ENCODE peak calls at places on chromosomes 2 and 18, in nine cellular contexts. E is fibroblast of pulmonary artery, S is AG09309, A is Peyer's patch, Z is mammary epithelial cell, P is kidney epithelial cell, I is neural crest cell, L is GM12865, K is transverse colon. C is an unnamed sample.

GRCh38 chr2:149527998-149528775 is 59.4 kb downstream of the MMADHC start:
- DNase-seq in E (no peak), S (no peak), A (no peak), Z (no peak), P (no peak), I (no peak), L (no peak), K (no peak), C (no peak)

GRCh38 chr2:67825476-67825875 is 237.3 kb downstream of the C1D start:
- DNase-seq in E (peak), S (peak), A (no peak), Z (peak), P (no peak), I (no peak), L (no peak), K (no peak), C (no peak)

GRCh38 chr2:167345559-167345958 is 457.3 kb downstream of the XIRP2 start:
- DNase-seq in E (no peak), S (no peak), A (no peak), Z (no peak), P (peak), I (no peak), L (no peak), K (no peak), C (peak)

GRCh38 chr2:202963712-202964111 is 51.0 kb upstream of the NBEAL1 start:
- DNase-seq in E (no peak), S (no peak), A (no peak), Z (no peak), P (no peak), I (no peak), L (no peak), K (no peak), C (no peak)

GRCh38 chr2:179686718-179687342 is 174.6 kb downstream of the ZNF385B start:
- DNase-seq in E (no peak), S (no peak), A (no peak), Z (no peak), P (no peak), I (no peak), L (no peak), K (no peak), C (no peak)

GRCh38 chr18:31675404-31675803 is 9.0 kb downstream of the B4GALT6 start:
- DNase-seq in E (no peak), S (no peak), A (no peak), Z (no peak), P (no peak), I (no peak), L (no peak), K (no peak), C (no peak)

GRCh38 chr18:42445359-42445758 is 490.3 kb downstream of the PIK3C3 start:
- DNase-seq in E (no peak), S (no peak), A (no peak), Z (no peak), P (no peak), I (no peak), L (no peak), K (no peak), C (no peak)

GRCh38 chr2:222701709-222702108 is 30.3 kb downstream of the MOGAT1 start:
- DNase-seq in E (no peak), S (no peak), A (no peak), Z (no peak), P (no peak), I (no peak), L (no peak), K (no peak), C (no peak)

GRCh38 chr2:7867858-7868257 is 814.0 kb upstream of the ID2 start:
- DNase-seq in E (no peak), S (no peak), A (no peak), Z (no peak), P (no peak), I (no peak), L (peak), K (no peak), C (no peak)

GRCh38 chr2:10390369-10390801 is 57.7 kb downstream of the ODC1 start:
- DNase-seq in E (no peak), S (no peak), A (no peak), Z (no peak), P (no peak), I (no peak), L (no peak), K (no peak), C (no peak)

GRCh38 chr2:46277470-46278190 is 19.6 kb upstream of the EPAS1 start:
- DNase-seq in E (no peak), S (no peak), A (no peak), Z (peak), P (no peak), I (no peak), L (no peak), K (no peak), C (no peak)

GRCh38 chr2:26519396-26519991 is 41.6 kb upstream of the OTOF start:
- DNase-seq in E (no peak), S (no peak), A (no peak), Z (no peak), P (no peak), I (no peak), L (no peak), K (no peak), C (no peak)

GRCh38 chr2:172095146-172095904 is 7.4 kb downstream of the DLX2 start:
- DNase-seq in E (peak), S (peak), A (peak), Z (peak), P (no peak), I (peak), L (peak), K (peak), C (no peak)

GRCh38 chr2:196249860-196250259 is 78.5 kb upstream of the STK17B start:
- DNase-seq in E (no peak), S (no peak), A (no peak), Z (no peak), P (no peak), I (no peak), L (peak), K (peak), C (no peak)

GRCh38 chr2:144470334-144470733 is 49.6 kb downstream of the ZEB2 start:
- DNase-seq in E (no peak), S (no peak), A (no peak), Z (no peak), P (no peak), I (no peak), L (no peak), K (no peak), C (no peak)

GRCh38 chr2:239380831-239381708 is 19.8 kb downstream of the HDAC4 start:
- DNase-seq in E (no peak), S (no peak), A (peak), Z (no peak), P (no peak), I (no peak), L (peak), K (peak), C (no peak)

GRCh38 chr2:139990646-139991335 is 1210.6 kb upstream of the NXPH2 start:
- DNase-seq in E (no peak), S (no peak), A (no peak), Z (no peak), P (no peak), I (no peak), L (no peak), K (no peak), C (no peak)

GRCh38 chr18:55096261-55097026 is 137.2 kb upstream of the CCDC68 start:
- DNase-seq in E (peak), S (peak), A (peak), Z (peak), P (no peak), I (no peak), L (peak), K (peak), C (no peak)

GRCh38 chr2:238581126-238581525 is 154.4 kb downstream of the ASB1 start:
- DNase-seq in E (no peak), S (peak), A (peak), Z (no peak), P (no peak), I (no peak), L (no peak), K (no peak), C (no peak)

GRCh38 chr18:80159713-80160636 is 50.9 kb downstream of the ADNP2 start:
- DNase-seq in E (peak), S (no peak), A (no peak), Z (no peak), P (no peak), I (no peak), L (peak), K (no peak), C (no peak)

GRCh38 chr18:80157708-80158343 is 48.8 kb downstream of the ADNP2 start:
- DNase-seq in E (peak), S (no peak), A (peak), Z (peak), P (peak), I (peak), L (peak), K (peak), C (no peak)

GRCh38 chr18:80158365-80158764 is 49.3 kb downstream of the ADNP2 start:
- DNase-seq in E (no peak), S (no peak), A (no peak), Z (no peak), P (no peak), I (no peak), L (no peak), K (no peak), C (no peak)

GRCh38 chr18:80149667-80150066 is 40.6 kb downstream of the ADNP2 start:
- DNase-seq in E (no peak), S (no peak), A (no peak), Z (no peak), P (no peak), I (no peak), L (no peak), K (no peak), C (no peak)

DNA sequence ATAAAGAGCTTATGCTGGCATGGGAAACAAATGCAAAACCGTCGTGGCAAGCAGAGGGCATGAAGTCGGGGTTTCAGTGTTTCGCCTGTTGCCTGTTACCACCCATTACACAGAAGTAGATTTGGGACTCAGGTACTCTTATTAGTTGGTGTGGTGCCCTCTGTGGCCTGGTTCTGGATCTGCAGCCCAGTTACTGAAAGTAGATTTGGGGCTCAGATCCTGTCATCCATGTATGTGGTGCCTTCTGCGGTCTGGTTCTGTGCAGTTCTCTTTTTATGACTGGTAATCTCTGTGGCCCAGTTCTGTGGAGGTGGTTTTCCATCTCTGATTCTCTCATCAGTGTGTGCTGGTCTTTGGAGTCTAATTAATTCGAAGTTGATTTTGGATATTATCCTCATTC is 45.2 kb downstream of the ADNP2 start:
- DNase-seq in E (peak), S (no peak), A (no peak), Z (no peak), P (no peak), I (no peak), L (peak), K (no peak), C (no peak)
- TF ChIP-seq CTCF in E (peak), S (peak), A (peak), Z (peak), P (peak), I (peak), L (peak), K (peak), C (peak)

GRCh38 chr2:132420776-132421175 is 4.2 kb downstream of the GPR39 start:
- DNase-seq in E (no peak), S (no peak), A (no peak), Z (peak), P (no peak), I (no peak), L (no peak), K (no peak), C (no peak)

GRCh38 chr2:132417430-132418035 is 928 bp downstream of the GPR39 start:
- DNase-seq in E (no peak), S (no peak), A (no peak), Z (no peak), P (no peak), I (no peak), L (no peak), K (peak), C (no peak)

GRCh38 chr2:132416996-132417395 is 391 bp downstream of the GPR39 start:
- DNase-seq in E (no peak), S (no peak), A (no peak), Z (no peak), P (no peak), I (no peak), L (no peak), K (peak), C (no peak)

GRCh38 chr2:132424526-132425121 is 8.0 kb downstream of the GPR39 start:
- DNase-seq in E (peak), S (no peak), A (no peak), Z (peak), P (no peak), I (no peak), L (no peak), K (no peak), C (peak)

GRCh38 chr2:132421198-132421780 is 4.7 kb downstream of the GPR39 start:
- DNase-seq in E (no peak), S (no peak), A (no peak), Z (peak), P (no peak), I (no peak), L (no peak), K (no peak), C (no peak)
- TF ChIP-seq CTCF in E (peak), S (peak), A (no peak), Z (no peak), P (no peak), I (no peak), L (no peak), K (no peak), C (peak)

DNA sequence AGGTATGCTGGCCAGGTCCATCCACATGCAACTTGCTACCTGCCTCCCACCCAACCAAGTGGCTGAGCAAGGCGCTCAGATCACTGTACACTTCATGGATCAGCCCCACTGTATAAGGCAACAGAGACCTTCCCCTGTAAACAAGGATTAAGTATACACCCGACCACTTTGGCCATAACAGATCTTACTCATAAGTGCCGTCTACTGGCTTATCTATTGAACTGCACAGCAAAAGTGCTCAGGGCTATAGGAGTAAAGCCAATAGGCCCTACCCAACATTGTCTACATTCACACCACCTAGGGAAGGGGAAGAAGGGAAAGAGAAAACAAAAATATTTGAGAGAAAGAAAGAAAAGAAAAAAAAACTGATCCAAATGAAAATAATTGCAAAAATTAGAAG is 663.9 kb upstream of the LRRTM1 start:
- DNase-seq in E (no peak), S (no peak), A (no peak), Z (no peak), P (no peak), I (no peak), L (no peak), K (no peak), C (no peak)
- TF ChIP-seq CTCF in E (no peak), S (no peak), A (no peak), Z (no peak), P (no peak), I (no peak), L (peak), K (no peak), C (no peak)

GRCh38 chr2:231680284-231680991 is 27.9 kb upstream of the PTMA start:
- DNase-seq in E (no peak), S (no peak), A (peak), Z (no peak), P (no peak), I (peak), L (peak), K (peak), C (no peak)
- TF ChIP-seq CTCF in E (no peak), S (no peak), A (no peak), Z (no peak), P (no peak), I (no peak), L (no peak), K (no peak), C (no peak)

GRCh38 chr18:8952796-8953760 is 149.4 kb upstream of the NDUFV2 start:
- DNase-seq in E (peak), S (peak), A (no peak), Z (peak), P (no peak), I (no peak), L (no peak), K (no peak), C (no peak)
- TF ChIP-seq CTCF in E (peak), S (peak), A (no peak), Z (no peak), P (no peak), I (no peak), L (no peak), K (no peak), C (no peak)

GRCh38 chr2:64931536-64932326 is 57.5 kb upstream of the SLC1A4 start:
- DNase-seq in E (no peak), S (no peak), A (no peak), Z (no peak), P (no peak), I (no peak), L (peak), K (no peak), C (no peak)

GRCh38 chr2:64932327-64933216 is 56.6 kb upstream of the SLC1A4 start:
- DNase-seq in E (no peak), S (no peak), A (no peak), Z (no peak), P (no peak), I (no peak), L (peak), K (no peak), C (no peak)

GRCh38 chr2:64937341-64938230 is 51.6 kb upstream of the SLC1A4 start:
- DNase-seq in E (no peak), S (no peak), A (peak), Z (no peak), P (no peak), I (no peak), L (peak), K (peak), C (no peak)

GRCh38 chr2:64936809-64937208 is 52.4 kb upstream of the SLC1A4 start:
- DNase-seq in E (no peak), S (no peak), A (no peak), Z (no peak), P (no peak), I (no peak), L (no peak), K (no peak), C (no peak)

GRCh38 chr2:64934530-64934929 is 54.7 kb upstream of the SLC1A4 start:
- DNase-seq in E (no peak), S (no peak), A (peak), Z (no peak), P (no peak), I (no peak), L (peak), K (peak), C (no peak)
- TF ChIP-seq CTCF in E (no peak), S (no peak), A (no peak), Z (peak), P (no peak), I (no peak), L (no peak), K (no peak), C (no peak)

DNA sequence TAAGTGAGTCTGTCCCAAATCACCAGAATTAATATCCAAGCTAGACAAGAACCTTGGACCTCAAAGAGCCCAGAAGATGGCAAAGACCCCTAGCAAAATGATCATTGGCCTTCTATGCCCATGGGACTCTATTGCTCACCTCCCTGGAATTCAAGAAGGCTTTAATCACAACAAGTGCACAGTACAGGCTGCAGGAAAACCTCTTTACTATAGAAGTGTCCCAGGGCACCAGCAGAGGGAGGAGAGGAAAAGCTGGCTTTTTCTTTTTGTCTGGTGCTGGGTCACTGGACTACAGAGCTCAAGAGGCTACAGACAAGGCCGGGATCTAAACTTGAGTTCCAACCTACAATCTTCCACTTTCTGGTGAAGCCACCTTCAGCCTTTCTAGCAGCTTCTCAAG is 88.3 kb upstream of the PPP1CB start:
- DNase-seq in E (peak), S (no peak), A (no peak), Z (no peak), P (no peak), I (no peak), L (no peak), K (no peak), C (no peak)
- TF ChIP-seq CTCF in E (peak), S (peak), A (no peak), Z (no peak), P (peak), I (no peak), L (no peak), K (peak), C (peak)